ENCODE peak calls at places on chromosomes 1 and 21, in seven cellular contexts. One of them, this sample, is unnamed. For H3K9me2, the result is how much of the 10 kb centered on the place peaks cover.

GRCh38 chr1:18486195-18486594 is 5.5 kb downstream of the KLHDC7A start:
- DNase-seq in GM23248: no peak
- DNase-seq in GM23338: peak
- DNase-seq in SK-N-SH: peak
- DNase-seq in MM.1S: no peak
- DNase-seq in PC-3: no peak
- DNase-seq in HCT116: no peak
- DNase-seq in this sample: peak

GRCh38 chr1:205535096-205535495 is 30.6 kb downstream of the CDK18 start:
- DNase-seq in GM23248: no peak
- DNase-seq in GM23338: no peak
- DNase-seq in SK-N-SH: peak
- DNase-seq in MM.1S: no peak
- DNase-seq in PC-3: no peak
- DNase-seq in HCT116: no peak
- DNase-seq in this sample: no peak

GRCh38 chr1:94936861-94937620 is 10.1 kb upstream of the CNN3 start:
- DNase-seq in GM23248: peak
- DNase-seq in GM23338: peak
- DNase-seq in SK-N-SH: no peak
- DNase-seq in MM.1S: no peak
- DNase-seq in PC-3: no peak
- DNase-seq in HCT116: no peak
- DNase-seq in this sample: no peak

GRCh38 chr1:154483941-154484803 is 17.8 kb upstream of the TDRD10 start:
- DNase-seq in GM23248: peak
- DNase-seq in GM23338: no peak
- DNase-seq in SK-N-SH: no peak
- DNase-seq in MM.1S: no peak
- DNase-seq in PC-3: peak
- DNase-seq in HCT116: no peak
- DNase-seq in this sample: no peak

GRCh38 chr1:92804721-92805169 is 19.8 kb upstream of the EVI5 start:
- DNase-seq in GM23248: peak
- DNase-seq in GM23338: peak
- DNase-seq in SK-N-SH: no peak
- DNase-seq in MM.1S: peak
- DNase-seq in PC-3: peak
- DNase-seq in HCT116: peak
- DNase-seq in this sample: peak

GRCh38 chr1:11059990-11060948 is at the start of gene SRM:
- DNase-seq in GM23248: peak
- DNase-seq in GM23338: peak
- DNase-seq in SK-N-SH: peak
- DNase-seq in MM.1S: peak
- DNase-seq in PC-3: peak
- DNase-seq in HCT116: peak
- DNase-seq in this sample: peak

GRCh38 chr21:22297575-22297974 is 1299.4 kb downstream of the NCAM2 start:
- DNase-seq in GM23248: no peak
- DNase-seq in GM23338: no peak
- DNase-seq in SK-N-SH: no peak
- DNase-seq in MM.1S: no peak
- DNase-seq in PC-3: no peak
- DNase-seq in HCT116: no peak
- DNase-seq in this sample: no peak

GRCh38 chr1:38898653-38899230 is 17.4 kb upstream of the GJA9 start:
- DNase-seq in GM23248: peak
- DNase-seq in GM23338: no peak
- DNase-seq in SK-N-SH: no peak
- DNase-seq in MM.1S: no peak
- DNase-seq in PC-3: peak
- DNase-seq in HCT116: no peak
- DNase-seq in this sample: no peak

GRCh38 chr1:54800899-54801759 is at the start of gene TTC22:
- DNase-seq in GM23248: peak
- DNase-seq in GM23338: peak
- DNase-seq in SK-N-SH: no peak
- DNase-seq in MM.1S: peak
- DNase-seq in PC-3: peak
- DNase-seq in HCT116: peak
- DNase-seq in this sample: peak

GRCh38 chr1:41428736-41429640 is 55.5 kb downstream of the EDN2 start:
- DNase-seq in GM23248: no peak
- DNase-seq in GM23338: no peak
- DNase-seq in SK-N-SH: no peak
- DNase-seq in MM.1S: no peak
- DNase-seq in PC-3: no peak
- DNase-seq in HCT116: no peak
- DNase-seq in this sample: no peak

GRCh38 chr1:25774921-25775774 is 24.8 kb upstream of the SELENON start:
- DNase-seq in GM23248: no peak
- DNase-seq in GM23338: no peak
- DNase-seq in SK-N-SH: peak
- DNase-seq in MM.1S: no peak
- DNase-seq in PC-3: no peak
- DNase-seq in HCT116: no peak
- DNase-seq in this sample: no peak

GRCh38 chr1:43276673-43277072 is 6.9 kb downstream of the TMEM125 start:
- DNase-seq in GM23248: no peak
- DNase-seq in GM23338: no peak
- DNase-seq in SK-N-SH: no peak
- DNase-seq in MM.1S: no peak
- DNase-seq in PC-3: no peak
- DNase-seq in HCT116: no peak
- DNase-seq in this sample: no peak

GRCh38 chr1:117396636-117397035 is 29.4 kb downstream of the MAN1A2 start:
- DNase-seq in GM23248: no peak
- DNase-seq in GM23338: no peak
- DNase-seq in SK-N-SH: no peak
- DNase-seq in MM.1S: no peak
- DNase-seq in PC-3: no peak
- DNase-seq in HCT116: no peak
- DNase-seq in this sample: no peak

GRCh38 chr1:158071106-158071505 is 77.7 kb downstream of the KIRREL1 start:
- DNase-seq in GM23248: peak
- DNase-seq in GM23338: no peak
- DNase-seq in SK-N-SH: no peak
- DNase-seq in MM.1S: no peak
- DNase-seq in PC-3: no peak
- DNase-seq in HCT116: no peak
- DNase-seq in this sample: no peak

GRCh38 chr1:150925080-150925479 is 1.1 kb upstream of the SETDB1 start:
- DNase-seq in GM23248: no peak
- DNase-seq in GM23338: peak
- DNase-seq in SK-N-SH: no peak
- DNase-seq in MM.1S: peak
- DNase-seq in PC-3: peak
- DNase-seq in HCT116: no peak
- DNase-seq in this sample: no peak

GRCh38 chr21:38325761-38326420 is 69.1 kb downstream of the KCNJ15 start:
- DNase-seq in GM23248: no peak
- DNase-seq in GM23338: no peak
- DNase-seq in SK-N-SH: no peak
- DNase-seq in MM.1S: no peak
- DNase-seq in PC-3: no peak
- DNase-seq in HCT116: no peak
- DNase-seq in this sample: no peak

GRCh38 chr1:245464290-245464689 is 309.5 kb downstream of the KIF26B start:
- DNase-seq in GM23248: no peak
- DNase-seq in GM23338: no peak
- DNase-seq in SK-N-SH: no peak
- DNase-seq in MM.1S: no peak
- DNase-seq in PC-3: no peak
- DNase-seq in HCT116: no peak
- DNase-seq in this sample: no peak

DNA sequence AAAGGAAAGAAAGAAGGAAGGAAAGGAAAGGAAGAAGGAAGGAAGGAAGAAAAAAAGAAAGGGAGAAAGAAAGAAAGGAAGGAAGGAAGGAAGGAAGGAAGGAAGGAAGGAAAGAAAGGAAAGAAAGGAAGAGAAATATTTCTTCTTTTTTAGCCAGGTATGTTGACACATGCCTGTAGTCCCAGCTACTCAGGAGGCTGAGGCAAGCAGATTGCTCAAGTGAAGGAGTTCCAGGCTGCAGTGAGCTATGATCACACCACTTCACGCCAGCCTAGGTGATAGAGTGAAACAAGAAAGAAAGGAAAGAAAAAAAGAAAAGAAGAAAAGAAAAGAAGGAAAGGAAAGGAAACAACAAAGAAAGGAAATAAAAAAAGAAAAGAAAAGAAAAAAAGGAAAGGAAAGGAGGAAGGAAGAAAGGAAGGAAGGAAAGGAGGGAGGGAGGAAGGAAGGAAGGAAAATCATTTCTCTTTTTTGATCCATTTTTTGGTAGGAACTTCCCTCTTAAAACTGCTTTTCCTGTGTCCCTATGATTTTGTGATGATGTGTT is 5.8 kb upstream of the ZMYM1 start:
- DNase-seq in GM23248: no peak
- DNase-seq in GM23338: no peak
- DNase-seq in SK-N-SH: no peak
- DNase-seq in MM.1S: no peak
- DNase-seq in PC-3: no peak
- DNase-seq in HCT116: no peak
- DNase-seq in this sample: no peak
- H3K9me2 ChIP-seq in GM23248: under half
- H3K9me2 ChIP-seq in GM23338: under half
- H3K9me2 ChIP-seq in SK-N-SH: under half
- H3K9me2 ChIP-seq in MM.1S: under half
- H3K9me2 ChIP-seq in PC-3: under half
- H3K9me2 ChIP-seq in HCT116: under half
- H3K9me2 ChIP-seq in this sample: under half

GRCh38 chr1:36137226-36137625 is 12.1 kb downstream of the TRAPPC3 start:
- DNase-seq in GM23248: no peak
- DNase-seq in GM23338: no peak
- DNase-seq in SK-N-SH: no peak
- DNase-seq in MM.1S: no peak
- DNase-seq in PC-3: no peak
- DNase-seq in HCT116: no peak
- DNase-seq in this sample: no peak

GRCh38 chr1:36134031-36134430 is 9.0 kb upstream of the COL8A2 start:
- DNase-seq in GM23248: no peak
- DNase-seq in GM23338: no peak
- DNase-seq in SK-N-SH: peak
- DNase-seq in MM.1S: no peak
- DNase-seq in PC-3: no peak
- DNase-seq in HCT116: no peak
- DNase-seq in this sample: no peak

GRCh38 chr1:36137776-36138175 is 11.5 kb downstream of the TRAPPC3 start:
- DNase-seq in GM23248: no peak
- DNase-seq in GM23338: no peak
- DNase-seq in SK-N-SH: no peak
- DNase-seq in MM.1S: no peak
- DNase-seq in PC-3: no peak
- DNase-seq in HCT116: no peak
- DNase-seq in this sample: no peak

GRCh38 chr1:36134805-36135339 is 9.8 kb upstream of the COL8A2 start:
- DNase-seq in GM23248: peak
- DNase-seq in GM23338: peak
- DNase-seq in SK-N-SH: peak
- DNase-seq in MM.1S: no peak
- DNase-seq in PC-3: peak
- DNase-seq in HCT116: no peak
- DNase-seq in this sample: peak

DNA sequence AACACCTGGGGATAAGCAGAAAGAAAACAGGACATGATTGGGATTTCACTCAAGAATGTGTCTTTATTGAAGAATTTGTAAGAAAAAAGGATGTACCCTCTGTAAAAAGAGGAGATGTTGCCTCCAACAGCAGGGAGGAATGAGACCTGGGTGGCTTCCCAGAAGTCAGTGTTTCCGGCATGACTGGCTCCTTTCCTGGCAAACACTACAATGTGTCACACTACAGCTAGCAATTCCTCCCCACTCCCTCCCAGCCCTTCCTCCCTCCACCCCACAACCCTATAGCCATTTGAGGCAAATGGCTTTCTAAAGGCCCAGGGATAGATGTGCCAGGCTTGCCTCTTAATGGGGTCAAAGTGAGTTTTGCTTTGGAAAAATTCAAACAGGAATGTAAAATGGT is 11.5 kb upstream of the COL8A2 start:
- DNase-seq in GM23248: peak
- DNase-seq in GM23338: no peak
- DNase-seq in SK-N-SH: no peak
- DNase-seq in MM.1S: no peak
- DNase-seq in PC-3: peak
- DNase-seq in HCT116: no peak
- DNase-seq in this sample: no peak
- H3K9me2 ChIP-seq in GM23248: under half
- H3K9me2 ChIP-seq in GM23338: under half
- H3K9me2 ChIP-seq in SK-N-SH: under half
- H3K9me2 ChIP-seq in MM.1S: under half
- H3K9me2 ChIP-seq in PC-3: under half
- H3K9me2 ChIP-seq in HCT116: under half
- H3K9me2 ChIP-seq in this sample: under half

GRCh38 chr1:9362488-9362887 is 69.8 kb downstream of the SPSB1 start:
- DNase-seq in GM23248: no peak
- DNase-seq in GM23338: no peak
- DNase-seq in SK-N-SH: no peak
- DNase-seq in MM.1S: no peak
- DNase-seq in PC-3: no peak
- DNase-seq in HCT116: no peak
- DNase-seq in this sample: no peak
- H3K9me2 ChIP-seq in GM23248: under half
- H3K9me2 ChIP-seq in GM23338: under half
- H3K9me2 ChIP-seq in SK-N-SH: under half
- H3K9me2 ChIP-seq in MM.1S: under half
- H3K9me2 ChIP-seq in PC-3: under half
- H3K9me2 ChIP-seq in HCT116: under half
- H3K9me2 ChIP-seq in this sample: under half

DNA sequence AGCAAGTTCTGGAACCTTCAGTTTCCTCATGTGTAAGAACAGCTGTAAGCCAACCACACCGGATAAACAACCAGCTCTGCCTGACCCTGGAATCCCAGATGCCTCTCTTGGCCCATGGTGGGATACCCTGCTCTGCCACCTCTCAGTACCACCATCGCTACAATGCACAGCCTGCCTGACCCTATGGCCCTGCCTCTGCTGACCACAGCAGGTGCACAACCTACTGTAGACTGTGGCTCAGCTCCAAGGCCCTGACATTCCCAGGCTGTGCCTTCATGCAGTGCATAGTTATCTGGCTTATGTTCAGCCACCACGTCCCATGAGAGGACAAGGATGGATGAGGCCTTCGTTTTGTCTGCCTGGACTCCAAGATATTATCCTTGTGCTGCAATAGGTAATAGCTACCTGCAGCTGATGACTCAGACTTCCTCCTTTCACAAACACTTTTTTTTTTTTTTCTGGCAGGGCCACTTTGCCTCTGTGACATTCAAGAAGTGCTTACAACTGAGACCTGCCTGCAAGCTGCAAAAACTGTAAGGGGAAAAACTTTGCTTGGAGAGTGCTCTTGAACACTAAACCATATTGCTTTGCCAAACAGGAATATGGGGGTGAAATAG is 177.7 kb downstream of the URB2 start:
- DNase-seq in GM23248: no peak
- DNase-seq in GM23338: no peak
- DNase-seq in SK-N-SH: no peak
- DNase-seq in MM.1S: no peak
- DNase-seq in PC-3: peak
- DNase-seq in HCT116: no peak
- DNase-seq in this sample: peak
- H3K9me2 ChIP-seq in GM23248: under half
- H3K9me2 ChIP-seq in GM23338: under half
- H3K9me2 ChIP-seq in SK-N-SH: under half
- H3K9me2 ChIP-seq in MM.1S: under half
- H3K9me2 ChIP-seq in PC-3: under half
- H3K9me2 ChIP-seq in HCT116: under half
- H3K9me2 ChIP-seq in this sample: under half

GRCh38 chr1:4408380-4408779 is 246.0 kb upstream of the AJAP1 start:
- DNase-seq in GM23248: no peak
- DNase-seq in GM23338: no peak
- DNase-seq in SK-N-SH: no peak
- DNase-seq in MM.1S: no peak
- DNase-seq in PC-3: no peak
- DNase-seq in HCT116: no peak
- DNase-seq in this sample: no peak
- H3K9me2 ChIP-seq in GM23248: under half
- H3K9me2 ChIP-seq in GM23338: under half
- H3K9me2 ChIP-seq in SK-N-SH: under half
- H3K9me2 ChIP-seq in MM.1S: under half
- H3K9me2 ChIP-seq in PC-3: under half
- H3K9me2 ChIP-seq in HCT116: under half
- H3K9me2 ChIP-seq in this sample: under half